ENCODE peak calls at places on chromosomes 16 and 17, in four cellular contexts. A, C, P and L are unnamed samples.

GRCh38 chr16:83887564-83887963 is 11.4 kb upstream of the MLYCD start:
- DNase-seq in A (no peak), C (no peak), P (no peak), L (no peak)

GRCh38 chr16:48165961-48166578 is 10.3 kb upstream of the ABCC12 start:
- DNase-seq in A (no peak), P (no peak), C (no peak), L (no peak)

GRCh38 chr17:47297661-47298400 is 25.9 kb upstream of the EFCAB13 start:
- DNase-seq in P (no peak), A (no peak), C (no peak), L (no peak)

GRCh38 chr17:238964-239259 is 57.5 kb upstream of the DOC2B start:
- DNase-seq in A (peak; percentile 37), C (no peak), P (no peak), L (peak; percentile 28)

GRCh38 chr16:29726845-29727379 is 18.9 kb downstream of the C16orf54 start:
- DNase-seq in A (no peak), C (no peak), P (no peak), L (no peak)

GRCh38 chr16:56911771-56912541 is 20.0 kb upstream of the HERPUD1 start:
- DNase-seq in A (no peak), C (peak; percentile 88), P (no peak), L (peak; percentile 75)

GRCh38 chr16:30472328-30472942 is at the start of gene ITGAL:
- DNase-seq in P (no peak), A (peak; percentile 75), C (peak; percentile 90), L (peak; percentile 83)

GRCh38 chr17:34991606-34992005 is 11.3 kb downstream of the LIG3 start:
- DNase-seq in A (no peak), C (no peak), P (no peak), L (no peak)

GRCh38 chr17:77772461-77772897 is 186.0 kb upstream of the TNRC6C start:
- DNase-seq in P (peak; percentile 32), A (peak; percentile 87), C (peak; percentile 73), L (peak; percentile 48)

GRCh38 chr16:27681681-27682080 is 131.7 kb downstream of the KATNIP start:
- DNase-seq in A (no peak), P (no peak), C (no peak), L (no peak)

GRCh38 chr16:11183035-11183812 is 72.8 kb downstream of the SOCS1 start:
- DNase-seq in C (no peak), P (no peak), A (no peak), L (no peak)

GRCh38 chr17:79702071-79702470 is 28.7 kb upstream of the ENPP7 start:
- DNase-seq in A (no peak), P (no peak), C (no peak), L (no peak)
- TF ChIP-seq CTCF in A (no peak), P (peak; percentile 32), C (peak; percentile 24), L (no peak)

GRCh38 chr17:27519550-27519949 is 63.3 kb downstream of the KSR1 start:
- DNase-seq in A (no peak), C (no peak), P (no peak), L (no peak)
- H3K4me1 ChIP-seq in A (peaks cover 11% of the 10 kb centered on the region), C (no peaks in the 10 kb centered on the region), P (peaks cover 10% of the 10 kb centered on the region), L (no peaks in the 10 kb centered on the region)

DNA sequence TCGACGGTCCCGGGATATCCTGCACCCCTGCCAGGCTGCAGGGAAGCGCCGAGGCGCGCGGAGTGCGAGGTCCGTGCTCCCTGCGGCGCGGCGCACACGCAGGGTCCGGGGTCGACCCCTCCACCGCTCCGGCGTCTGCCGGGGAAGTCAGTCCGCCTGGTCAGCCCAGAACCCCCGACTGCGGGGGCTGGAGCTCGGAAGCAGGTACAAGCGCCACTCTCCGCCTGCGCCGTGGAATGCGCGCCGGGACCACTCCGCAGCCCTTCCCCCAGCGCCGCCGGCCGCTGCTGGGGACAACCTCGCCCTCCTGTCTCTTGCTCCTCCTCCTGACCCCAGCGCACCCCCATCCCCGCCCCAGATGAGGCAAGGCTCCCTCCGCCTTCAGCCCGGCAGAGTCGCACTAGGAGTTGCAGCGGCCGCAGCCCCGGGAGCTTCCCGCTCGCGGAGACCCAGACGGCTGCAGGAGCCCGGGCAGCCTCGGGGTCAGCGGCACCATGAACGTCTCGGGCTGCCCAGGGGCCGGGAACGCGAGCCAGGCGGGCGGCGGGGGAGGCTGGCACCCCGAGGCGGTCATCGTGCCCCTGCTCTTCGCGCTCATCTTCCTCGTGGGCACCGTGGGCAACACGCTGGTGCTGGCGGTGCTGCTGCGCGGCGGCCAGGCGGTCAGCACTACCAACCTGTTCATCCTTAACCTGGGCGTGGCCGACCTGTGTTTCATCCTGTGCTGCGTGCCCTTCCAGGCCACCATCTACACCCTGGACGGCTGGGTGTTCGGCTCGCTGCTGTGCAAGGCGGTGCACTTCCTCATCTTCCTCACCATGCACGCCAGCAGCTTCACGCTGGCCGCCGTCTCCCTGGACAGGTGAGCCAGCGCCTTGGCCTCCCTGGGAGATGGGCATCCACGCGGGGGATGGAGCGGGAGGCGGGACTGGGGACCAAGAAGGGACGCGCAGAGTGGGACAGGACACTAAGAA is at the start of gene GALR2:
- DNase-seq in P (no peak), C (no peak), A (no peak), L (peak; percentile 78)
- H3K4me3 ChIP-seq in P (no peak within 1 kb of the TSS), C (no peak within 1 kb of the TSS), A (peak within 1 kb of the TSS; percentile 2), L (no peak within 1 kb of the TSS)

GRCh38 chr17:28413804-28414203 is 7.8 kb upstream of the SLC46A1 start:
- DNase-seq in P (no peak), A (no peak), C (no peak), L (no peak)

GRCh38 chr17:28412131-28412530 is 6.1 kb upstream of the SLC46A1 start:
- DNase-seq in P (no peak), C (no peak), A (no peak), L (no peak)

GRCh38 chr17:28421775-28422305 is 15.8 kb upstream of the SLC46A1 start:
- DNase-seq in C (no peak), P (no peak), A (no peak), L (peak; percentile 47)

GRCh38 chr17:28415886-28416285 is 9.9 kb upstream of the SLC46A1 start:
- DNase-seq in A (no peak), P (no peak), C (no peak), L (no peak)

DNA sequence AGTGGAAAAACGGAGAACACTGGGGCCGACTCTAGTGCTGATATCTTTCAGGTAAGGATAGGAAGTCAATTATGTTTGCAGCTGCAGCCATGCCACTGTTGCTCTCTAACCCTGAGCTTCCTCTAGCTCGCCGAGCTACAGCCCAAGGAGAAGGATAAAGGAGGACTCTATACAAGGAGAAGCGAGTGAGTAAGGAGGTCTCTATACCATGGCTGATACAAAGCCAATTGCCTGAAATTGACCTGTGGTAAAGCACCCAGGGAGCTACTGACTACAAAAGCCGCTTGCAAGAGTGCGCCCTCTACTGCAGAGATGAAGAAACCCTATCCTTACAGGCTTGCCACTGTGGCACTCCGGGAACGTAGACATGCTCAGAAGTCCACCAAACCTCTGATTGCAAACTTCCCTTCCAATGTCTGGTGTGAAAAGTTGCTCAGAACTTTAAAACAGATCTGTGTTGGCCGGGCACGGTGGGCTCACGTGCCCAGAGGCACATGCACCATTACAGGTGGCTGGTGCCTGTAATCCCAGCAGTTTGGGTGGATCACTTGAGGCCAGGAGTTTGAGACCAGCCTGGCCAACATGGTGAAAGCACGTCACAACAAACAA is 10.8 kb upstream of the SLC46A1 start:
- DNase-seq in A (no peak), C (peak; percentile 68), P (peak; percentile 60), L (no peak)
- TF ChIP-seq CTCF in A (peak; percentile 67), C (peak; percentile 91), P (peak; percentile 84), L (peak; percentile 62)

GRCh38 chr16:75254359-75254837 is 3.0 kb upstream of the BCAR1 start:
- DNase-seq in C (no peak), A (peak; percentile 39), P (no peak), L (peak; percentile 70)
- H3K4me1 ChIP-seq in C (peaks cover 11% of the 10 kb centered on the region), A (peaks cover 86% of the 10 kb centered on the region), P (peaks cover 36% of the 10 kb centered on the region), L (peaks cover 88% of the 10 kb centered on the region)

DNA sequence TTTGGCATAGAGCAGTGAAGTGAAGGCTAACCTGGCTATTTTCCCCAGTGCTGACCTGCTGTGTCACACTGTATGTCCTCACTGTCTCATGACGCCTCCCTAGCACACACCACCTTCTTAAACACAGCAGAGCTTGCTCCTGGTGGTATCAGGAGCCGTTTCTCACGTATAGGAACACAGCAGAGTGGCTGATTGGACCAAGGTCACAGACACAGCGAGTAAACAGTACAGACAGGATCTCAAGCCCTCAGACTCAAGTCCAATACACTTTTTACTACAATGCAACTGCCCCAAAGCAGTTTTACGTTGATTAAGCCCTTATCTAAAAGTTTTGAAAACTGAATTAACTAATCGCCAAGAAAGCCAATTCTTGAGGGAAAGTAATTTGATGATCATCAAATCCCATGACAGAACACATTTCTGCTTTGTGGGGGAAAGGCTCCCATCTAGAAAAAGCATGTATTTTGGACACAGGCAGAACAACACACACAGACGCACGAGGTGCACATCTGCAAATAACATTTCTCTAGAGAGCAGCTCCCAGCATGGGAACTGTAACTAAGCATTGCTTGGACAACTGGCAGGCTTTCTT is 15.2 kb downstream of the ARHGAP17 start:
- DNase-seq in A (no peak), P (no peak), C (no peak), L (no peak)
- H3K4me3 ChIP-seq in A (no peak overlapping the region), P (no peak overlapping the region), C (no peak overlapping the region), L (no peak overlapping the region)

DNA sequence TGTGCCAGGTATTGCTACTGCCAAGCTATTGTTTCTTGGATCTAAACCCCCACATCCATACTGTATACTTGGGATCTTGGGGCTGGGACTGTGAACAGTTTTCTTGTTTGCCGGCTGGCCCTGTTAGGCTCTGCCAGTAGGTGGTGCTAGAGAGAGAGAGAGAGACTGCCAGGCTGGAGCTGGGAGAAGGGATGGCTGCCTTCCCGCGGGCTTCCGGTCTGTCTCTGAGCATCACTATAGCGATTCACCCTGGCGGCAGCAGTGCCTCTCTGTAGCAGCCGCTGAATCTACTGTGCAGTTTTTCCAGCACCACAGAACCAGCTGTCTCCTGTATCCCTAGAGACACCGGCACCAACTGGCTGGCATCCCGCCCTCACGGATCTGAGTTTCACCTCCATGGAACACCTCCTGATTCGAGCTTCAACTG is 201.2 kb downstream of the UTP18 start:
- DNase-seq in C (peak; percentile 40), A (peak; percentile 64), P (peak; percentile 78), L (peak; percentile 39)
- TF ChIP-seq CTCF in C (peak; percentile 92), A (peak; percentile 56), P (peak; percentile 100), L (peak; percentile 69)

DNA sequence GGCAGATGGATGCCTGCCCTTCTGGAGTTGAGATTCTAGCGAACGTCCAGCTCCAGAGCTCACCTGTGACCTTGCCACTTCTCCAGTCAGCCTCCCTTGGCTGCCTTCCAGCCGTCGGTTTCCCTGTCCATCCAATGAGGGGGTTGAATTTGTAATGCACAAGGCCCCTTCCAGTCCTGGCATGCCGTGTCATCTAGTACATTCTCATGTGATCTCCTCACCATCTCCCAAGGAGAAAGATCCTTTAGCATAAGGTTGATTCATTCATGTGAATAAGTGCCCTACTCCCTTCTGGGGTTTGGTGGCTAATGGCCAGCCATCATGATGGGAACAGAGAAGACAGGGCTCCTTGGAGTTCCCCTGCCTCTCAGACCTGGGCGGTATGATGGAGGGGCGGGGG is 18.9 kb upstream of the ABCC3 start:
- DNase-seq in C (no peak), P (no peak), A (no peak), L (no peak)
- H3K4me1 ChIP-seq in C (no peaks in the 10 kb centered on the region), P (no peaks in the 10 kb centered on the region), A (no peaks in the 10 kb centered on the region), L (no peaks in the 10 kb centered on the region)

GRCh38 chr16:2270070-2270462 is 2.1 kb upstream of the RNPS1 start:
- DNase-seq in P (no peak), A (no peak), C (no peak), L (no peak)
- H3K4me3 ChIP-seq in P (no peak overlapping the region), A (no peak overlapping the region), C (no peak overlapping the region), L (no peak overlapping the region)

GRCh38 chr17:60601443-60602384 is 1.7 kb downstream of the PPM1D start:
- DNase-seq in P (peak; percentile 60), C (peak; percentile 77), A (no peak), L (no peak)
- TF ChIP-seq CTCF in P (no peak), C (peak; percentile 57), A (no peak), L (no peak)